ENCODE peak calls at places on chromosomes 5 and 9, in eight cellular contexts. V, X, Z, G, F, J, P and D are unnamed samples.

GRCh38 chr9:18060304-18060934 is 413.5 kb upstream of the ADAMTSL1 start:
- DNase-seq in Z (no peak), G (no peak), X (peak; percentile 95), P (no peak), F (peak; percentile 3), V (no peak), J (no peak), D (no peak)

GRCh38 chr9:90872835-90873294 is 71.2 kb downstream of the SYK start:
- DNase-seq in J (no peak), V (no peak), Z (no peak), G (no peak), X (no peak), P (no peak), F (no peak), D (no peak)

GRCh38 chr5:390571-391491 is 52.1 kb upstream of the EXOC3 start:
- DNase-seq in X (peak; percentile 38), F (no peak), V (no peak), P (no peak), J (peak; percentile 22), Z (no peak), G (no peak), D (no peak)

GRCh38 chr9:134325096-134325812 is 1.0 kb upstream of the RXRA start:
- DNase-seq in J (peak; percentile 33), V (no peak), F (peak; percentile 49), X (peak; percentile 64), Z (no peak), P (peak; percentile 32), G (peak; percentile 90), D (no peak)

GRCh38 chr9:110116543-110116885 is 91.4 kb downstream of the C9orf152 start:
- DNase-seq in Z (no peak), J (no peak), V (no peak), P (no peak), F (peak; percentile 99), X (no peak), G (no peak), D (no peak)

GRCh38 chr9:137298983-137299521 is 3.0 kb downstream of the NRARP start:
- DNase-seq in X (no peak), Z (no peak), J (no peak), V (no peak), P (no peak), G (no peak), F (no peak), D (no peak)

GRCh38 chr5:80143491-80143890 is 108.3 kb downstream of the THBS4 start:
- DNase-seq in G (no peak), V (no peak), X (no peak), J (no peak), P (no peak), Z (no peak), F (no peak), D (no peak)

GRCh38 chr9:92954078-92954861 is 6.9 kb downstream of the FGD3 start:
- DNase-seq in X (peak; percentile 68), P (peak; percentile 79), J (peak; percentile 90), G (no peak), Z (no peak), F (no peak), V (peak; percentile 76), D (peak; percentile 65)

GRCh38 chr9:110214553-110214952 is 6.6 kb upstream of the C9orf152 start:
- DNase-seq in G (no peak), P (no peak), F (no peak), J (no peak), Z (no peak), V (no peak), X (no peak), D (no peak)

GRCh38 chr5:135488727-135489465 is 36.7 kb upstream of the TIFAB start:
- DNase-seq in G (no peak), P (no peak), J (no peak), Z (peak; percentile 89), F (peak; percentile 75), X (no peak), V (no peak), D (no peak)

GRCh38 chr9:89379508-89380115 is 61.3 kb downstream of the SECISBP2 start:
- DNase-seq in V (no peak), F (no peak), Z (no peak), P (no peak), J (no peak), G (no peak), X (no peak), D (no peak)
- H3K9me3 ChIP-seq in V (no peaks in the 10 kb centered on the region), F (no peaks in the 10 kb centered on the region), Z (no peaks in the 10 kb centered on the region), P (no peaks in the 10 kb centered on the region), J (no peaks in the 10 kb centered on the region), G (no peaks in the 10 kb centered on the region), X (no peaks in the 10 kb centered on the region), D (no peaks in the 10 kb centered on the region)

GRCh38 chr5:53691014-53691413 is 130.6 kb downstream of the NDUFS4 start:
- DNase-seq in V (no peak), F (no peak), P (no peak), X (no peak), Z (no peak), G (no peak), J (no peak), D (no peak)

DNA sequence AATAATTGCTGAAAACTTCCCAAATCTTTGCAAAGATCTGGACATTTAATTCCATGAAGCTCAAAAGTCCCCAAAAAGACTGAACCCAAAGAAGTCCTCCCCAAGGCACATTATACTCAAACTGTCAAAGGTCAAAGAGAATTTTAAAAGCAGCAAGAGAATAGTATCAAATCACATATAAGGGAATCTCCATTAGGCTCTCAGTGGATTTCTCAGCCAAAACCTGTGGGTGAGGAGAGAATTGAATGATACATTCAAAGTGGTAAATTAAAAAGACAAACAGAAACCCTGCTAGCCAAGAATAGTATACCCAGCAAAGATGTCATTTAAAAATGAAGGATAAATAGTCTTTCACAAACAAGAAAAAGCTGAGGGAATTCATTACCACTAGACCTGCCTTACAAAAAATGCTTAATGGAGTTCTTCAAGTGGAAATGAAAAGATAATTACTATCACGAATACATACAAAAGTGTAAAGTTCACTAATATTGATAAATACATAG is 134.1 kb downstream of the NDUFS4 start:
- DNase-seq in F (no peak), J (no peak), V (no peak), X (no peak), G (no peak), Z (no peak), P (no peak), D (no peak)
- H3K9me3 ChIP-seq in F (no peaks in the 10 kb centered on the region), J (peaks cover 14% of the 10 kb centered on the region), V (peaks cover 13% of the 10 kb centered on the region), X (no peaks in the 10 kb centered on the region), G (peaks cover 13% of the 10 kb centered on the region), Z (peaks cover 10% of the 10 kb centered on the region), P (peaks cover 44% of the 10 kb centered on the region), D (peaks cover 6% of the 10 kb centered on the region)

DNA sequence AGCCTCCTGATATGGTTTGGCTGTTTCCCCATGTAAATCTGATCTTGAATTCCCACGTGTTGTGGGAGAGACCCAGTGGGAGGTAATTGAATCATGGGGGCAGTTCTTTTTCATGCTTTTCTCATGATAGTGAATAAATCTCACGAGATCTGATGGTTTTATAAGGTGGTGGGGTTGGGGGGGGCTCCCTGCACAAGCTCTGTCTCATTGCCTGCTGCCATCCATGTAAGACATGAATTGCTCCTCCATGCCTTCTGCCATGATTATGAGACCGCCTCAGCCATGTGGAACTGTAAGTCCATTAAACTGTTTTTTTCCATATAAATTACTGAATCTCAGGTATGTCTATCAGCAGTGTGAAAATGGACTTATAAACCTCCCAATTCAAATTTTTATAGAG is 12.8 kb downstream of the XRCC4 start:
- DNase-seq in X (no peak), Z (no peak), F (no peak), G (no peak), P (no peak), V (no peak), J (no peak), D (no peak)
- H3K9me3 ChIP-seq in X (no peaks in the 10 kb centered on the region), Z (peaks cover 22% of the 10 kb centered on the region), F (no peaks in the 10 kb centered on the region), G (no peaks in the 10 kb centered on the region), P (peaks cover 16% of the 10 kb centered on the region), V (no peaks in the 10 kb centered on the region), J (no peaks in the 10 kb centered on the region), D (no peaks in the 10 kb centered on the region)

DNA sequence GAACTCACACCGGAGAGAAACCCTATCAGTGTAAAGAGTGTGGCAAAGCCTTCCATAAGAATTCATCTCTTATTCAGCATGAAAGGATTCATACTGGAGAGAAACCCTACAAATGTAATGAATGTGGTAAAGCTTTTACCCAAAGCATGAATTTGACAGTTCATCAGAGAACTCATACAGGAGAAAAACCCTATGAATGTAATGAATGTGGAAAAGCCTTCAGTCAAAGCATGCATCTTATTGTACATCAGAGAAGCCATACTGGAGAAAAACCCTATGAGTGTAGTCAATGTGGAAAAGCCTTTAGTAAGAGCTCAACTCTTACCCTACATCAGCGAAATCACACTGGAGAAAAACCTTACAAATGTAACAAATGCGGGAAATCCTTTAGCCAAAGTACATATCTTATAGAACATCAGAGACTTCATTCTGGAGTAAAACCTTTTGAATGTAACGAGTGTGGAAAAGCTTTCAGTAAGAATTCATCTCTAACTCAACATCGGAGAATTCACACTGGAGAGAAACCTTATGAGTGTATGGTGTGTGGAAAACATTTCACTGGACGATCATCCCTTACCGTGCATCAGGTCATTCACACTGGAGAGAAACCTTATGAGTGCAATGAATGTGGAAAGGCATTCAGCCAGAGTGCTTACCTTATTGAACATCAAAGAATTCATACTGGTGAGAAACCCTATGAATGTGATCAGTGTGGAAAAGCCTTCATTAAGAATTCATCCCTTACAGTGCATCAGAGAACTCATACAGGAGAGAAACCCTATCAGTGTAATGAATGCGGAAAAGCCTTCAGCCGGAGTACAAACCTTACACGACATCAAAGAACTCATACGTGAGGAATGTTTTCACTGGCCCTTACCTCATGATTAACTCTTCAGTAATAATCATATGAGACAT is 8.9 kb upstream of the ZNF454 start:
- DNase-seq in V (no peak), J (no peak), P (no peak), X (no peak), F (no peak), G (no peak), Z (no peak), D (no peak)
- H3K9me3 ChIP-seq in V (peaks cover 65% of the 10 kb centered on the region), J (peaks cover 64% of the 10 kb centered on the region), P (peaks cover 98% of the 10 kb centered on the region), X (peaks cover 12% of the 10 kb centered on the region), F (no peaks in the 10 kb centered on the region), G (peaks cover 47% of the 10 kb centered on the region), Z (peaks cover 91% of the 10 kb centered on the region), D (peaks cover 51% of the 10 kb centered on the region)

DNA sequence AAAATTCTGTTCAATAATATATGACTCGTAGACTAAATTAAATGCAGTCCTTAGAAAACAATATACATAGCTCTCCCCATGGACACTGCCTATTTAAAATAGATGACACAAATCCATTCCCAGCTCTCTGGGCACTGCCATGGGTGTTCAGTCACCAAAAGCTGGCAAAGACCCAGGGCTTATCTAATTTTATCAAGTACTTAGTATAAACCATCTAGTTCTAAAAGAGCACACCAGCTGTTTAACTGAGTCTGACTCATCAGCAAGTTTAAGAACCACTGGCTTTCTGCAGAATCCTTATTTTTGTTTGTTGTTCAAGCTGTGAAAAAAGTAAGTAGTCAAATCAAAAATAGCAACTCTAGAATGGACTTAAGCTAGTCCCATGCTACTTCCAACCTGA is 107.6 kb downstream of the PLPP1 start:
- DNase-seq in V (no peak), X (peak; percentile 88), P (no peak), G (no peak), J (no peak), F (peak; percentile 89), Z (no peak), D (no peak)
- H3K9me3 ChIP-seq in V (no peaks in the 10 kb centered on the region), X (no peaks in the 10 kb centered on the region), P (peaks cover 5% of the 10 kb centered on the region), G (no peaks in the 10 kb centered on the region), J (no peaks in the 10 kb centered on the region), F (no peaks in the 10 kb centered on the region), Z (peaks cover 34% of the 10 kb centered on the region), D (no peaks in the 10 kb centered on the region)

GRCh38 chr5:158477214-158477613 is 618.3 kb upstream of the CLINT1 start:
- DNase-seq in G (no peak), F (no peak), X (no peak), V (no peak), J (no peak), Z (no peak), P (no peak), D (no peak)
- H3K9me3 ChIP-seq in G (no peaks in the 10 kb centered on the region), F (no peaks in the 10 kb centered on the region), X (no peaks in the 10 kb centered on the region), V (no peaks in the 10 kb centered on the region), J (no peaks in the 10 kb centered on the region), Z (no peaks in the 10 kb centered on the region), P (no peaks in the 10 kb centered on the region), D (no peaks in the 10 kb centered on the region)